ENCODE peak calls at places on chromosomes 6 and 20, in five cellular contexts. W is NCI-H1092 treated with DMSO at 0.1 percent for 48 hours, X is HCEC 1CT, B is tibial nerve, C is pons. S is an unnamed sample.

GRCh38 chr6:52994031-52994788 is 874 bp downstream of the GSTA4 start:
- DNase-seq in X (peak), W (peak), C (peak), B (no peak), S (peak)

GRCh38 chr20:63011798-63012197 is 5.0 kb upstream of the BHLHE23 start:
- DNase-seq in X (peak), W (peak), C (no peak), B (no peak), S (no peak)

GRCh38 chr6:53115113-53115512 is 33.5 kb downstream of the GCM1 start:
- DNase-seq in X (no peak), B (no peak), C (no peak), W (no peak), S (no peak)

GRCh38 chr6:142942805-142943227 is 2.2 kb downstream of the HIVEP2 start:
- DNase-seq in B (no peak), W (no peak), C (peak), X (peak), S (peak)

GRCh38 chr20:42010090-42010489 is 391.9 kb upstream of the CHD6 start:
- DNase-seq in W (no peak), X (no peak), B (no peak), C (no peak), S (no peak)

GRCh38 chr6:14010275-14010674 is 85.5 kb downstream of the RNF182 start:
- DNase-seq in W (no peak), X (no peak), C (no peak), B (no peak), S (no peak)

GRCh38 chr20:4017051-4017702 is 1.8 kb upstream of the RNF24 start:
- DNase-seq in W (no peak), B (no peak), C (no peak), X (no peak), S (no peak)

GRCh38 chr6:5142131-5142530 is 57.0 kb downstream of the PPP1R3G start:
- DNase-seq in B (no peak), W (no peak), X (no peak), C (no peak), S (no peak)

GRCh38 chr6:62999796-63000195 is 211.5 kb upstream of the FKBP1C start:
- DNase-seq in C (no peak), W (no peak), X (no peak), B (no peak), S (peak)

GRCh38 chr20:17345321-17345720 is 118.5 kb downstream of the PCSK2 start:
- DNase-seq in C (no peak), X (no peak), B (no peak), W (no peak), S (no peak)

GRCh38 chr6:50925548-50925947 is 106.9 kb downstream of the TFAP2B start:
- DNase-seq in B (no peak), X (no peak), W (no peak), C (no peak), S (no peak)

GRCh38 chr20:50724851-50725721 is 6.3 kb upstream of the PARD6B start:
- DNase-seq in B (peak), C (no peak), W (no peak), X (peak), S (peak)

GRCh38 chr6:112176175-112176574 is 78.2 kb downstream of the LAMA4 start:
- DNase-seq in X (no peak), B (no peak), C (no peak), W (no peak), S (no peak)

GRCh38 chr20:37764333-37764935 is 70.6 kb downstream of the CTNNBL1 start:
- DNase-seq in B (no peak), X (no peak), C (no peak), W (no peak), S (no peak)

GRCh38 chr6:165308926-165309731 is at the start of gene C6orf118:
- DNase-seq in C (no peak), W (peak), X (no peak), B (no peak), S (peak)

GRCh38 chr6:65189344-65189743 is 517.7 kb downstream of the EYS start:
- DNase-seq in W (no peak), C (no peak), B (no peak), X (no peak), S (no peak)

GRCh38 chr6:20497200-20497820 is 36.9 kb upstream of the CDKAL1 start:
- DNase-seq in X (peak), W (no peak), C (peak), B (no peak), S (peak)

GRCh38 chr6:48199502-48199901 is 88.5 kb upstream of the PTCHD4 start:
- DNase-seq in C (no peak), X (no peak), B (no peak), W (no peak), S (no peak)

GRCh38 chr20:48846516-48847492 is 19.0 kb upstream of the PREX1 start:
- DNase-seq in C (peak), W (no peak), X (no peak), B (no peak), S (no peak)

GRCh38 chr6:7051780-7052440 is 55.9 kb upstream of the RREB1 start:
- DNase-seq in C (no peak), X (no peak), W (no peak), B (no peak), S (peak)

GRCh38 chr6:32763417-32763816 is at the start of gene HLA-DQB2:
- DNase-seq in B (no peak), X (no peak), C (peak), W (no peak), S (peak)

GRCh38 chr20:46756419-46756818 is 47.0 kb downstream of the SLC2A10 start:
- DNase-seq in X (no peak), C (no peak), B (no peak), W (no peak), S (no peak)

GRCh38 chr6:98641929-98642328 is 192.4 kb upstream of the POU3F2 start:
- DNase-seq in X (no peak), W (no peak), C (peak), B (no peak), S (no peak)

GRCh38 chr20:45823949-45824835 is 2.9 kb downstream of the TNNC2 start:
- DNase-seq in W (no peak), B (no peak), X (no peak), C (no peak), S (peak)

GRCh38 chr6:79713701-79714322 is 82.7 kb downstream of the SH3BGRL2 start:
- DNase-seq in B (no peak), X (peak), C (peak), W (peak), S (peak)

GRCh38 chr6:129577691-129578090 is 132.3 kb downstream of the ARHGAP18 start:
- DNase-seq in C (no peak), B (no peak), X (peak), W (no peak), S (no peak)

GRCh38 chr6:16331328-16332174 is 93.2 kb downstream of the GMPR start:
- DNase-seq in X (peak), B (no peak), C (peak), W (peak), S (peak)